ENCODE peak calls at places on chromosomes 2 and 18, in nine cellular contexts. B is DMS153, G is GM23248, D is fibroblast of pulmonary artery, R is SW480, V is T1000, J is NCI-H226, S is sigmoid colon, K is HFF-Myc. T is an unnamed sample.

GRCh38 chr2:231592636-231593145 is at the start of gene TEX44:
- DNase-seq in D (no peak), K (no peak), R (no peak), S (no peak), G (no peak), J (no peak), B (no peak), V (no peak), T (no peak)

GRCh38 chr2:202377308-202377736 is 1.2 kb downstream of the BMPR2 start:
- DNase-seq in D (no peak), R (peak; percentile 35), J (no peak), B (no peak), S (peak; percentile 74), V (no peak), K (no peak), G (peak; percentile 72), T (peak; percentile 32)

GRCh38 chr18:48310999-48311398 is 98.2 kb downstream of the ZBTB7C start:
- DNase-seq in B (no peak), R (no peak), G (no peak), K (no peak), J (no peak), D (no peak), V (no peak), S (no peak), T (no peak)

GRCh38 chr2:220674033-220674432 is 898.1 kb downstream of the EPHA4 start:
- DNase-seq in R (no peak), J (no peak), G (no peak), K (no peak), D (no peak), B (no peak), S (no peak), V (no peak), T (no peak)

GRCh38 chr2:231632559-231633142 is 40.0 kb downstream of the TEX44 start:
- DNase-seq in K (no peak), G (peak; percentile 54), B (no peak), S (no peak), D (peak; percentile 76), J (no peak), V (no peak), R (no peak), T (peak; percentile 79)

GRCh38 chr2:39664478-39664877 is 1.2 kb upstream of the TMEM178A start:
- DNase-seq in G (no peak), D (no peak), K (no peak), R (no peak), J (no peak), B (no peak), S (no peak), V (no peak), T (no peak)

GRCh38 chr2:204638795-204639194 is 93.5 kb downstream of the PARD3B start:
- DNase-seq in V (no peak), G (no peak), S (no peak), B (no peak), J (no peak), K (no peak), R (no peak), D (no peak), T (no peak)

GRCh38 chr18:34511879-34512278 is 198.2 kb upstream of the DTNA start:
- DNase-seq in R (no peak), B (no peak), S (no peak), G (no peak), V (no peak), D (no peak), J (no peak), K (no peak), T (no peak)

GRCh38 chr18:3889121-3889520 is 439.1 kb downstream of the TGIF1 start:
- DNase-seq in D (no peak), R (no peak), B (no peak), V (no peak), S (no peak), G (peak; percentile 40), J (no peak), K (no peak), T (peak; percentile 38)

T was measured in fibroblast of mammary gland.